ENCODE peak calls at places on chromosome 16, in four cellular contexts. X is H1, R is NT2/D1, M is GM12878. C is an unnamed sample.

GRCh38 chr16:17470002-17470870 is 524 bp downstream of the XYLT1 start:
- DNase-seq in X (peak; percentile 65), M (no peak), R (no peak), C (no peak)

GRCh38 chr16:66248096-66248495 is 118.4 kb upstream of the CDH5 start:
- DNase-seq in X (no peak), M (no peak), R (no peak), C (no peak)

GRCh38 chr16:65947951-65948350 is 418.5 kb upstream of the CDH5 start:
- DNase-seq in R (no peak), X (no peak), M (no peak), C (no peak)

GRCh38 chr16:6611535-6611934 is 721.1 kb upstream of the RBFOX1 start:
- DNase-seq in X (peak; percentile 61), M (no peak), R (peak; percentile 25), C (no peak)

GRCh38 chr16:21625026-21625425 is 25.6 kb downstream of the METTL9 start:
- DNase-seq in M (no peak), X (no peak), R (no peak), C (no peak)

GRCh38 chr16:56409195-56409594 is 16.1 kb downstream of the AMFR start:
- DNase-seq in X (no peak), M (no peak), R (no peak), C (no peak)

GRCh38 chr16:72763927-72764628 is 283.9 kb downstream of the ZFHX3 start:
- DNase-seq in M (peak; percentile 11), R (no peak), X (no peak), C (no peak)

GRCh38 chr16:14307623-14308356 is 236.7 kb downstream of the MRTFB start:
- DNase-seq in X (no peak), R (no peak), M (no peak), C (no peak)

GRCh38 chr16:73172621-73173312 is 124.8 kb upstream of the ZFHX3 start:
- DNase-seq in M (no peak), R (no peak), X (peak; percentile 55), C (peak; percentile 57)

GRCh38 chr16:49085689-49086088 is 195.9 kb downstream of the CBLN1 start:
- DNase-seq in M (no peak), X (no peak), R (no peak), C (no peak)

GRCh38 chr16:87968541-87968940 is 17.3 kb downstream of the BANP start:
- DNase-seq in M (no peak), X (no peak), R (no peak), C (no peak)

DNA sequence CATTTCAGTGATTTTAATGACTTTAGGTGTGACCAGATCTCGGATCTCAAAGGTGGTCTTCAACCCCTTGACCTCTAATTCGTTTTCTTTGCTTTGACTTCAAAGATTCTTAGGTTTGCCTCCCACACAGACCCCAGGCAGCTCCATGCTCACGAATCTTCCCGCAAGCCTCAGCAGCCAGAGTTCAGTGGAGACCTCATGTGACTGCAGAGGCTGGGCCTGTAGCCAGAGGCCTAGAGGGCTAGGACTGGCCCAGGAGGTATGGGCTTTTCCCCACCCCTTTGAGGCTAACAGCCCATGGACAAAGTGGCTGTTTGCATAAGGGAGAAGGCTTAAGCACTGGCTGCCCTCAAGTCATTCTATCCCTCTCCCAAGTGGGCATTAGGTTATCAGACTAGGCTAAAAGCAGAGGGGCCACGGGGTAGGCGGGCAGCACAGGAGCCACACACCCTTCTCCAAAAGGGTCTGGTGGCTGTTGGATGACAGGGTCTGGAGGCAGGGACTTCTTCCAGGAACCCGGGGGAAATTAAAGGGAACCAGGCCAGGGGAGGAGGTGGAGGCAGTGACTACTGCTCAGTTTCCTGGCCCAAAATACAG is 2.9 kb downstream of the HIRIP3 start:
- DNase-seq in R (no peak), M (no peak), X (no peak), C (no peak)
- TF ChIP-seq SUZ12 in R (no peak), M (no peak), X (no peak), C (no peak)

GRCh38 chr16:2773188-2773968 is 3.7 kb downstream of the ELOB start:
- DNase-seq in X (no peak), R (no peak), M (no peak), C (no peak)
- TF ChIP-seq SUZ12 in X (no peak), R (no peak), M (no peak), C (no peak)

GRCh38 chr16:84504420-84505248 is at the start of gene MEAK7:
- DNase-seq in R (peak; percentile 98), M (peak; percentile 86), X (peak; percentile 100), C (peak; percentile 98)

GRCh38 chr16:84508502-84508901 is 4.0 kb upstream of the MEAK7 start:
- DNase-seq in X (no peak), M (no peak), R (no peak), C (no peak)

GRCh38 chr16:84505249-84506156 is 1.0 kb upstream of the MEAK7 start:
- DNase-seq in M (no peak), R (no peak), X (no peak), C (no peak)

GRCh38 chr16:84509032-84509950 is 4.8 kb upstream of the MEAK7 start:
- DNase-seq in M (no peak), X (no peak), R (no peak), C (no peak)

GRCh38 chr16:84507011-84507982 is 2.8 kb upstream of the MEAK7 start:
- DNase-seq in M (peak; percentile 45), X (no peak), R (no peak), C (no peak)
- TF ChIP-seq SUZ12 in M (no peak), X (no peak), R (no peak), C (no peak)

GRCh38 chr16:10880609-10881452 is 3.8 kb downstream of the CIITA start:
- DNase-seq in M (no peak), R (no peak), X (no peak), C (no peak)
- TF ChIP-seq SUZ12 in M (no peak), R (no peak), X (no peak), C (no peak)

DNA sequence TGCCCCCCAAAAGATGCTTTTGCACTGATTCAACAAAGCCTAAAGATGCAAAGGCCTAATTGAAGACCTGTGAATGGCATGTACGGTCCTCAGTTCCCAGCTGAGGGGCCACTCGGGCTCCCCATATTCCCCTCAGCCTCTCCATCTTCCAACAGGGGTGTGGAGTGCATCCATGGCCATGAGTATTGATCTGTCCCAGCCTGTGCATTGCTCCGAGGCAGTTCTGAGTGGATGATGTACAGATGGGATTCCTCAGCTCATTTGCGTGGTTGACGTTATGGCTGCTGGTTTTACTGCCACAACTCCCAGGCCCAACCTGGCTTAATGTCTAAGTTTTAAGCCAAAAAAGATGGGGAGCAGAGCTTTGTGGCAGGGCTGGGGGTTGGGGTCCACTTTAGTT is 162.7 kb upstream of the ZNF267 start:
- DNase-seq in M (no peak), R (no peak), X (no peak), C (no peak)
- TF ChIP-seq SUZ12 in M (no peak), R (no peak), X (no peak), C (no peak)

GRCh38 chr16:3188675-3188924 is 596 bp downstream of the OR1F1 start:
- DNase-seq in X (no peak), R (no peak), M (no peak), C (no peak)
- TF ChIP-seq SUZ12 in X (no peak), R (no peak), M (no peak), C (no peak)

DNA sequence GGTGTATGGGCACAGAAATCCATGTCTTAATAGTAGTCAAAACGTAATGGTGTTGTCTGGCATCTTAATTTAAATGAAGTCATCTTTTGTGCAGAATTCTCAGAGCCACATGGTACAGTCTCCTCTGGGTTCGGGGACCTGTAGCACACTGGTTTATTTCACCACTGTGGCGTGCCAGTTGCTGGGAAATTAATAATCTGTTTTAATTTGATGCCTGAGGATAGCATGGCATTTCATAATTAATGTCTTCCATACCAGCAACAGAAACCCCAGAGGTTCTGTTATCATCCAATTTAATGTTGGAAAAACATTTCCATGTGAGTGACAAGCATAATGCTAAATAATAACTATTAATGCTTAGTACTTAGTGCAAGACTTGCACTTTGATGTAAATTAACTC is 51.0 kb downstream of the SNX29 start:
- DNase-seq in R (no peak), X (no peak), M (no peak), C (no peak)
- TF ChIP-seq SUZ12 in R (no peak), X (no peak), M (no peak), C (no peak)